ENCODE peak calls at places on chromosomes 7 and 10, in four cellular contexts. A, J, B and I are unnamed samples.

GRCh38 chr10:121927361-121927840 is 430 bp downstream of the ATE1 start:
- DNase-seq in A (peak; percentile 59), J (peak; percentile 83), B (peak; percentile 79), I (peak; percentile 57)

GRCh38 chr7:89029864-89030263 is 234.3 kb upstream of the TEX47 start:
- DNase-seq in A (no peak), J (no peak), B (no peak), I (no peak)

GRCh38 chr7:138237995-138238394 is 161.7 kb downstream of the AKR1D1 start:
- DNase-seq in A (no peak), J (no peak), B (no peak), I (no peak)

GRCh38 chr10:26448706-26449435 is 10.7 kb downstream of the APBB1IP start:
- DNase-seq in A (no peak), J (no peak), B (no peak), I (no peak)

GRCh38 chr7:28988818-28989595 is 30.9 kb upstream of the TRIL start:
- DNase-seq in A (no peak), J (no peak), B (peak; percentile 82), I (no peak)

GRCh38 chr7:4776160-4776623 is 769 bp downstream of the AP5Z1 start:
- DNase-seq in A (no peak), J (no peak), B (no peak), I (no peak)

GRCh38 chr7:104969183-104969582 is 44.8 kb upstream of the KMT2E start:
- DNase-seq in A (no peak), J (no peak), B (no peak), I (peak; percentile 58)

GRCh38 chr7:73801577-73801976 is 29.2 kb upstream of the CLDN4 start:
- DNase-seq in A (no peak), J (no peak), B (no peak), I (no peak)

DNA sequence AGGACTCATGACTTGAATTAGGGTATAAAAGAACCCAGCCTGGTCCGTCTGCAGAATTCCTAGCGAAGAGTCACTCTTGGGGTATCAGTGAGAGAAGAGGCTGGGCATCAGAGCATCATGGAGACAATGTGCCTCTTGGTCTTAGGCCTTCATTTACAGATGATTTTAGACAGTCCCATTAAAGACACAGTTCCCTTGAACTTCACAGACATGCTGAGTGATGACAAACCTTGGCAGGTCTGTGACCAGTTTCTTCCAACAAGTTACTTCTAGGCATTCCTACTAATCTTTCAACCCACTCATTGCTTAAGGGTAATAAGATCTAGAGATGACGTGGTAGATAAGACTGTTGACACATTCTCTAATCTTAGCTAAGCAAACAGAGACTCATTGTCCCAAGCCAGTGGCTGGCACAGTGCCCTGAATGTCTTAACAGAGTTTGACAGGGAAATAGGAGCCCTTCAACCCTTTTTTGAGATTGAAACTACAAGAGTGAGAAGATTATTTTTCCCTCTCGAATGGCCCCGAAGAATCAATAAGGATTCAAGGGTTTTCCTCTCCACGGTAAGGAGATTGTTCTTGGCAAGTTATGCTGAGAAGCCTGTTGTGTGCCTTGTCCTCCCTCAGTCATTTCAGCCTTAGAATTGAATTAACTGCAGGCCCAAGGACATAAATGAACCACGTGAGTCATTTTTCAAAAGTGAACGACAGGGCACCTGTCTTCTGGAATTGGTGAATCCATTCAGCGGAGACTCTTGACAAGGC is 281.1 kb downstream of the CCDC3 start:
- DNase-seq in A (peak; percentile 97), J (no peak), B (peak; percentile 84), I (peak; percentile 95)
- TF ChIP-seq POLR2AphosphoS5 in A (peak; percentile 89), J (no peak), B (no peak), I (peak; percentile 78)

GRCh38 chr7:149459201-149459539 is 1.7 kb downstream of the ZNF777 start:
- DNase-seq in A (no peak), J (no peak), B (no peak), I (no peak)
- H3K27ac ChIP-seq in A (no peak overlapping the region), J (no peak overlapping the region), B (no peak overlapping the region), I (no peak overlapping the region)

DNA sequence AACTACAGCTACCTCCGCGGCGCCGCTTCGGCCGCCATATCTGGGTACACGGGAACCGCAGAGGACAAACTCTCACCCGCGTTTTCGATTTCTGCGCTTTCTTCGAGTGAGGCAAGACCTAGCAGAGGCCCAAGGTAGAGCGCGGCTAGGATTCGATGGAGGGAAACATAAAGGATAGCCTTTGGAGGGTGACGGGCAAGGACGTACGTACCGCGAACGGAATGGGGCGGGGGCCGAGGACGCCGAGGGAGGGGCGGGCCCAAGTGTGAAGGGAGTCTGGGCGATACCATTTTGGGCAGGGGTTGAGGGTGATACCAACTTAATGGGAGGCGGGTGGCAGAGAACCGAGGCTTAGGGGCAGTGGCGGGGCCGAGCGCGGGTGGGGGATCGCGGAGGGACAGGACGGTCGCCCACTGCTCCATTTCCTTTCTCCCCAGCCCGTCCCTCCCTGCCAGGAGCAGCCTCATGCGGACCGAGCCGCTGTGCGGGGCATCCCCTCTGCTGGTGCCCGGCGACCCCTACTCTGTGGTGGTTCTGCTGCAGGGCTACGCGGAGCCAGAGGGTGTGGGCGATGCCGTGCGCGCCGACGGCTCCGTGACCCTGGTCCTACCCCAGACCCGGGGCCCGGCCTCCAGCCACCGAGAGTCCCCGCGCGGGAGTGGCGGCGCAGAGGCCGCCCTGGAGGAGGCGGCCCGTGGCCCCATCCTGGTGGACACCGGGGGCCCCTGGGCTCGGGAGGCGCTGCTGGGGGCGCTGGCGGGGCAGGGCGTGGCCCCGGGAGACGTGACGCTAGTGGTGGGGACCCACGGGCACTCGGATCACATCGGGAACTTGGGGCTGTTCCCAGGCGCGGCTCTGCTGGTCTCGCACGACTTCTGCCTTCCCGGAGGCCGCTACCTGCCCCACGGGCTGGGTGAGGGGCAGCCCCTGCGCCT is at the start of gene MBLAC1:
- DNase-seq in A (peak; percentile 90), J (peak; percentile 99), B (peak; percentile 94), I (peak; percentile 85)
- TF ChIP-seq EP300 in A (no peak), J (no peak), B (no peak), I (no peak)

GRCh38 chr7:11210374-11210773 is 236.7 kb downstream of the PHF14 start:
- DNase-seq in A (no peak), J (no peak), B (no peak), I (no peak)
- TF ChIP-seq POLR2AphosphoS5 in A (no peak), J (no peak), B (no peak), I (no peak)

GRCh38 chr10:124659380-124659779 is 84.8 kb downstream of the FAM53B start:
- DNase-seq in A (no peak), J (no peak), B (no peak), I (no peak)
- H3K27ac ChIP-seq in A (peak overlapping the region; percentile 44), J (no peak overlapping the region), B (no peak overlapping the region), I (no peak overlapping the region)